ENCODE peak calls at places on chromosome 3, in four cellular contexts. F is fibroblast of lung, N is heart left ventricle, C is dorsolateral prefrontal cortex. H is an unnamed sample.

GRCh38 chr3:183386651-183387050 is 41.8 kb downstream of the MCF2L2 start:
- DNase-seq in F (no peak), C (peak; percentile 54), N (no peak), H (no peak)

GRCh38 chr3:64149886-64150285 is 75.4 kb downstream of the PRICKLE2 start:
- DNase-seq in N (peak; percentile 42), C (no peak), F (no peak), H (no peak)

GRCh38 chr3:108124337-108125150 is 33.7 kb upstream of the CD47 start:
- DNase-seq in N (no peak), F (no peak), C (no peak), H (no peak)

GRCh38 chr3:194109192-194109863 is 26.6 kb upstream of the HES1 start:
- DNase-seq in N (no peak), F (no peak), C (no peak), H (no peak)

GRCh38 chr3:140198242-140198641 is 263.3 kb downstream of the CLSTN2 start:
- DNase-seq in F (no peak), N (no peak), C (peak; percentile 79), H (no peak)

GRCh38 chr3:11549580-11550140 is 94.1 kb downstream of the VGLL4 start:
- DNase-seq in C (no peak), N (no peak), F (no peak), H (no peak)

GRCh38 chr3:123757281-123757940 is 126.7 kb downstream of the MYLK start:
- DNase-seq in F (no peak), C (peak; percentile 76), N (peak; percentile 57), H (no peak)

GRCh38 chr3:100978036-100978659 is 15.1 kb downstream of the ABI3BP start:
- DNase-seq in F (peak; percentile 25), N (no peak), C (no peak), H (no peak)

GRCh38 chr3:8554725-8555621 is 53.4 kb downstream of the LMCD1 start:
- DNase-seq in F (peak; percentile 99), C (no peak), N (peak; percentile 40), H (no peak)

GRCh38 chr3:148232409-148232808 is 465.3 kb upstream of the AGTR1 start:
- DNase-seq in F (no peak), N (no peak), C (no peak), H (no peak)

GRCh38 chr3:37700849-37701248 is 160.8 kb upstream of the CTDSPL start:
- DNase-seq in N (no peak), F (no peak), C (no peak), H (no peak)
- TF ChIP-seq CTCF in N (peak; percentile 11), F (no peak), C (no peak), H (no peak)

DNA sequence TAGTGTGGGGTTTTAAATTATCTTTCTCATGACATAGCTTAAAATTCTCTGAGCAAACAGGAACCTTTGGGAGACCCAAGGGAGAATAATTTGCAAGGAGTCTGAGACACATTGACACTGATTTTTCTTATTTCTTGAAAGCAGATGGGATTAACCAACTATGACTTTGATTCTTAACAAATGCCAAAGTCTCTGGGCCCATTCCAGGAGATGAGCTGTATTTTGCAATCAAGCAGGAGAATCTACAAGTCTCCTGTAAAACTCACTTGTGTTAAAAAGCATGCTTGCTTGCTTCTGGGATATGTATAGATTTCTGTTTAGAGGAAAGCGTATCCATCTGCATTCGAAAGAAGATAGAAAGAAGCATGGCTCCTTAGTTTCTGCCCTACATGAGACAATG is 71.3 kb upstream of the STT3B start:
- DNase-seq in F (no peak), N (no peak), C (no peak), H (no peak)
- TF ChIP-seq CTCF in F (no peak), N (no peak), C (no peak), H (no peak)

DNA sequence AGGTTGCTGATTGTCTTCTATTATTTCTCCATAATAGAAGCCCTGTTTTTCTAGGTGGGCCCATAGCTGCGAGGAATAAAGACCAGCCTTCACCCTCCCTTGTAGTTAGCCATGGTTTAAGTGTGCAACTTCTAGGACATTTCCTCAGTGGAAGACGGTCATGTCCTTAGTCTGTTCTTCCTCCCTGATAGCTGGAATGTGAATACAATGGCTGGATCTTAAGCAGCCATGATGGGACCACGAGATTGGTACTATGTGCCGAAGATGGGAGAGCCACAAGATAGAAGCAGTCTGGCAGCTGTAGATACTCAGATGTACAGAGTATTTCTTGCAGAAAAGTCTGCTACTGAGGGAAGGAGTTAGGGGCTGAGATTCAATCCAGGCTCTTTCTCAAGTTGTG is 152.9 kb downstream of the PTPRG start:
- DNase-seq in N (no peak), F (no peak), C (no peak), H (no peak)
- TF ChIP-seq CTCF in N (no peak), F (no peak), C (no peak), H (no peak)

GRCh38 chr3:45001738-45002137 is 24.4 kb upstream of the CLEC3B start:
- DNase-seq in N (no peak), C (no peak), F (no peak), H (no peak)
- TF ChIP-seq CTCF in N (no peak), C (no peak), F (no peak), H (no peak)

GRCh38 chr3:67037615-67038014 is 39.5 kb downstream of the KBTBD8 start:
- DNase-seq in F (no peak), C (no peak), N (no peak), H (no peak)
- TF ChIP-seq CTCF in F (no peak), C (no peak), N (peak; percentile 22), H (no peak)

GRCh38 chr3:83835040-83835439 is 1123.7 kb upstream of the CADM2 start:
- DNase-seq in C (no peak), N (no peak), F (no peak), H (no peak)
- TF ChIP-seq CTCF in C (no peak), N (no peak), F (no peak), H (no peak)

DNA sequence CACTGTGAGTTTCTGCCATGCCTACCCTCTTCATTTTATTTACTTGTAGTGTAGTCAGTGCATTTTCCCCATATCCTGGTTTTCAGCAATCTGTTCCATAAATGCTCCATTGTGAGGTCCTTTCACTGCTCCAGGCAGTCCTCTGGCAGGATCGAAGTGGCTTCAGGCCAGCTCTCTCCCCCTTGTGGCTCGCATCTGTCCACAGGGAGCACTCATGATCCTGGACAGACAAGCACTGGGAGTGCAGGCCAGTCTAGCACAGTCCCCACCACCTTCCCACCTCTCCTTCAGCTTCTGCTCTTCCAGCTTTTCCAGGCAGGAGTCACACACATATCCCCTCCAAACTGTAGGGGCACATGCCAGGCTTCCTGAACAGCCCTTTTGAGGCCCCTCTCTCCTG is 173.6 kb downstream of the PPM1L start:
- DNase-seq in F (peak; percentile 12), C (peak; percentile 46), N (peak; percentile 71), H (no peak)
- TF ChIP-seq CTCF in F (no peak), C (no peak), N (peak; percentile 45), H (no peak)

GRCh38 chr3:48609088-48610005 is at the start of gene UQCRC1:
- DNase-seq in F (peak; percentile 85), N (peak; percentile 94), C (peak; percentile 87), H (peak; percentile 87)
- TF ChIP-seq CTCF in F (peak; percentile 70), N (peak; percentile 79), C (peak; percentile 78), H (peak; percentile 72)

H was measured in mesothelial cell of epicardium.